ENCODE peak calls at places on chromosomes 16 and 17, in four cellular contexts. Y is T1000, X is thoracic aorta, J is left ventricle myocardium inferior. K is an unnamed sample.

GRCh38 chr16:73878616-73879015 is 418.0 kb upstream of the PSMD7 start:
- DNase-seq in Y (no peak), X (no peak), J (no peak), K (no peak)

GRCh38 chr17:15999974-16000827 is 577 bp downstream of the TTC19 start:
- DNase-seq in Y (no peak), X (no peak), J (peak), K (no peak)

GRCh38 chr17:74328487-74328886 is 2.5 kb downstream of the KIF19 start:
- DNase-seq in Y (no peak), X (no peak), J (no peak), K (no peak)

GRCh38 chr17:76382803-76383644 is 1.4 kb upstream of the SPHK1 start:
- DNase-seq in Y (peak), X (no peak), J (peak), K (peak)

GRCh38 chr16:65071371-65072311 is 50.2 kb downstream of the CDH11 start:
- DNase-seq in Y (no peak), X (peak), J (peak), K (peak)

GRCh38 chr17:83145831-83146230 is 66.4 kb downstream of the METRNL start:
- DNase-seq in Y (no peak), X (no peak), J (no peak), K (no peak)

GRCh38 chr17:307741-308507 is 44.7 kb downstream of the RPH3AL start:
- DNase-seq in Y (no peak), X (no peak), J (peak), K (no peak)

GRCh38 chr16:50697881-50698767 is 4.7 kb downstream of the NOD2 start:
- DNase-seq in Y (no peak), X (no peak), J (no peak), K (no peak)

GRCh38 chr16:88387941-88388627 is 5.3 kb downstream of the ZNF469 start:
- DNase-seq in Y (no peak), X (no peak), J (peak), K (no peak)

GRCh38 chr17:44831270-44831770 is 1.2 kb upstream of the GJC1 start:
- DNase-seq in Y (no peak), X (no peak), J (no peak), K (no peak)

GRCh38 chr17:10050597-10051101 is 145.6 kb upstream of the RCVRN start:
- DNase-seq in Y (peak), X (no peak), J (no peak), K (no peak)

GRCh38 chr16:31416371-31416770 is 11.8 kb downstream of the COX6A2 start:
- DNase-seq in Y (no peak), X (no peak), J (no peak), K (no peak)

GRCh38 chr16:49727611-49728010 is 128.3 kb downstream of the ZNF423 start:
- DNase-seq in Y (no peak), X (no peak), J (no peak), K (no peak)

GRCh38 chr17:17151962-17152361 is 54.2 kb downstream of the PLD6 start:
- DNase-seq in Y (peak), X (peak), J (peak), K (peak)

GRCh38 chr16:70801611-70802010 is 653 bp upstream of the VAC14 start:
- DNase-seq in Y (no peak), X (no peak), J (no peak), K (no peak)

GRCh38 chr17:82848022-82848592 is 8.3 kb upstream of the ZNF750 start:
- DNase-seq in Y (no peak), X (no peak), J (no peak), K (no peak)

GRCh38 chr16:30065943-30066881 is 652 bp downstream of the ALDOA start:
- DNase-seq in Y (no peak), X (no peak), J (no peak), K (no peak)

GRCh38 chr17:68955181-68955841 is at the start of gene ABCA8:
- DNase-seq in Y (no peak), X (no peak), J (no peak), K (no peak)

GRCh38 chr16:71929048-71929447 is 33.7 kb downstream of the IST1 start:
- DNase-seq in Y (no peak), X (no peak), J (no peak), K (no peak)

GRCh38 chr17:61966201-61966600 is 38.4 kb upstream of the INTS2 start:
- DNase-seq in Y (no peak), X (no peak), J (no peak), K (no peak)

GRCh38 chr17:82282239-82283207 is 9.0 kb upstream of the CSNK1D start:
- DNase-seq in Y (no peak), X (no peak), J (no peak), K (no peak)

GRCh38 chr17:47286198-47286914 is 32.7 kb downstream of the ITGB3 start:
- DNase-seq in Y (no peak), X (no peak), J (no peak), K (no peak)

GRCh38 chr17:36844013-36844412 is 93.3 kb upstream of the LHX1 start:
- DNase-seq in Y (no peak), X (no peak), J (no peak), K (no peak)

GRCh38 chr17:20120835-20121234 is 111.7 kb downstream of the SPECC1 start:
- DNase-seq in Y (no peak), X (no peak), J (no peak), K (no peak)

GRCh38 chr17:29005936-29006438 is at the start of gene SEZ6:
- DNase-seq in Y (no peak), X (no peak), J (peak), K (no peak)

GRCh38 chr17:82924812-82925211 is 85.0 kb upstream of the ZNF750 start:
- DNase-seq in Y (no peak), X (no peak), J (no peak), K (no peak)

GRCh38 chr16:5428932-5429331 is 331.3 kb upstream of the EEF2KMT start:
- DNase-seq in Y (no peak), X (no peak), J (no peak), K (no peak)

GRCh38 chr16:30005341-30006094 is 5.3 kb downstream of the DOC2A start:
- DNase-seq in Y (no peak), X (no peak), J (no peak), K (no peak)

GRCh38 chr17:61459968-61460718 is 7.9 kb downstream of the TBX4 start:
- DNase-seq in Y (no peak), X (no peak), J (no peak), K (no peak)

GRCh38 chr16:58615280-58615679 is 14.3 kb downstream of the CNOT1 start:
- DNase-seq in Y (no peak), X (no peak), J (no peak), K (no peak)

GRCh38 chr17:67400193-67400592 is 23.1 kb downstream of the PITPNC1 start:
- DNase-seq in Y (no peak), X (no peak), J (no peak), K (no peak)

GRCh38 chr16:81929841-81930240 is 81.4 kb downstream of the SDR42E1 start:
- DNase-seq in Y (no peak), X (no peak), J (no peak), K (no peak)

GRCh38 chr17:18033442-18034099 is 5.4 kb downstream of the ATPAF2 start:
- DNase-seq in Y (no peak), X (no peak), J (no peak), K (no peak)

GRCh38 chr17:66401364-66401763 is 99.0 kb downstream of the PRKCA start:
- DNase-seq in Y (no peak), X (no peak), J (no peak), K (no peak)

GRCh38 chr17:14310584-14310983 is 9.7 kb downstream of the HS3ST3B1 start:
- DNase-seq in Y (no peak), X (no peak), J (peak), K (peak)

GRCh38 chr17:73318861-73319260 is 7.1 kb upstream of the CDC42EP4 start:
- DNase-seq in Y (no peak), X (no peak), J (no peak), K (no peak)

GRCh38 chr16:88338111-88338510 is 44.6 kb upstream of the ZNF469 start:
- DNase-seq in Y (no peak), X (no peak), J (no peak), K (no peak)

GRCh38 chr16:61131447-61131846 is 904.8 kb downstream of the CDH8 start:
- DNase-seq in Y (no peak), X (no peak), J (no peak), K (no peak)

GRCh38 chr17:57293077-57293476 is 36.8 kb downstream of the MSI2 start:
- DNase-seq in Y (peak), X (no peak), J (peak), K (no peak)

GRCh38 chr17:1252203-1252608 is 18.0 kb upstream of the BHLHA9 start:
- DNase-seq in Y (no peak), X (no peak), J (peak), K (no peak)

K was measured in ascending aorta.